ENCODE peak calls at places on chromosomes 11 and 22, in seven cellular contexts. H is astrocyte of the cerebellum, M is progenitor cell of endocrine pancreas, O is AG10803, B is cardiac muscle cell, Z is MCF 10A, W is pancreas. X is an unnamed sample.

GRCh38 chr11:47295385-47295784 is 25.5 kb downstream of the MADD start:
- DNase-seq in H (no peak), M (no peak), O (no peak), B (no peak), Z (no peak), W (no peak), X (no peak)

GRCh38 chr22:22753526-22754267 is 109.3 kb downstream of the GGTLC2 start:
- DNase-seq in H (no peak), M (peak), O (no peak), B (no peak), Z (peak), W (no peak), X (no peak)

GRCh38 chr22:39457546-39458442 is 982 bp downstream of the MGAT3 start:
- DNase-seq in H (no peak), M (no peak), O (no peak), B (peak), Z (no peak), W (no peak), X (no peak)

GRCh38 chr11:2664886-2665746 is 34.7 kb downstream of the KCNQ1OT1 start:
- DNase-seq in H (no peak), M (peak), O (no peak), B (no peak), Z (no peak), W (no peak), X (no peak)

GRCh38 chr11:70899616-70900015 is 352.8 kb downstream of the SHANK2 start:
- DNase-seq in H (no peak), M (no peak), O (no peak), B (no peak), Z (no peak), W (peak), X (no peak)

GRCh38 chr11:126679033-126679432 is 321.5 kb downstream of the KIRREL3 start:
- DNase-seq in H (no peak), M (no peak), O (no peak), B (no peak), Z (no peak), W (no peak), X (no peak)

GRCh38 chr11:31974737-31975136 is 116.1 kb upstream of the RCN1 start:
- DNase-seq in H (peak), M (no peak), O (peak), B (no peak), Z (peak), W (no peak), X (peak)

GRCh38 chr11:133957926-133958325 is 1.2 kb upstream of the IGSF9B start:
- DNase-seq in H (no peak), M (no peak), O (peak), B (no peak), Z (no peak), W (peak), X (no peak)

GRCh38 chr22:40325315-40325714 is 21.0 kb upstream of the ADSL start:
- DNase-seq in H (no peak), M (no peak), O (no peak), B (no peak), Z (no peak), W (no peak), X (no peak)

GRCh38 chr11:119155733-119156492 is 7.1 kb downstream of the ABCG4 start:
- DNase-seq in H (no peak), M (no peak), O (no peak), B (no peak), Z (peak), W (no peak), X (no peak)

GRCh38 chr11:120060512-120060911 is 77.4 kb downstream of the TRIM29 start:
- DNase-seq in H (no peak), M (no peak), O (no peak), B (no peak), Z (no peak), W (no peak), X (no peak)

GRCh38 chr22:43172191-43172590 is 14.7 kb downstream of the TTLL12 start:
- DNase-seq in H (no peak), M (no peak), O (no peak), B (no peak), Z (no peak), W (peak), X (no peak)

GRCh38 chr11:128548655-128549255 is 38.6 kb downstream of the ETS1 start:
- DNase-seq in H (no peak), M (no peak), O (no peak), B (peak), Z (no peak), W (no peak), X (no peak)

GRCh38 chr11:125886997-125887372 is 483 bp upstream of the HYLS1 start:
- DNase-seq in H (no peak), M (no peak), O (peak), B (no peak), Z (peak), W (peak), X (no peak)

GRCh38 chr22:24421428-24421931 is 5.9 kb upstream of the ADORA2A start:
- DNase-seq in H (no peak), M (no peak), O (no peak), B (no peak), Z (peak), W (peak), X (no peak)

GRCh38 chr22:29480512-29481264 is 670 bp downstream of the NEFH start:
- DNase-seq in H (peak), M (no peak), O (peak), B (peak), Z (no peak), W (no peak), X (no peak)

GRCh38 chr22:42627981-42628380 is 12.4 kb downstream of the ATP5MGL start:
- DNase-seq in H (no peak), M (no peak), O (no peak), B (no peak), Z (no peak), W (no peak), X (no peak)

GRCh38 chr11:122727101-122727929 is 71.8 kb downstream of the UBASH3B start:
- DNase-seq in H (no peak), M (no peak), O (peak), B (no peak), Z (no peak), W (no peak), X (no peak)

GRCh38 chr11:68402355-68403031 is 58.1 kb upstream of the PPP6R3 start:
- DNase-seq in H (no peak), M (no peak), O (no peak), B (no peak), Z (no peak), W (no peak), X (no peak)

GRCh38 chr11:2103666-2104523 is 35.3 kb downstream of the IGF2 start:
- DNase-seq in H (no peak), M (no peak), O (no peak), B (no peak), Z (no peak), W (peak), X (no peak)

GRCh38 chr11:27468643-27469332 is 3.8 kb downstream of the LGR4 start:
- DNase-seq in H (no peak), M (no peak), O (peak), B (no peak), Z (peak), W (no peak), X (no peak)

GRCh38 chr11:81975261-81975900 is 758.3 kb downstream of the FAM181B start:
- DNase-seq in H (no peak), M (no peak), O (no peak), B (no peak), Z (no peak), W (no peak), X (no peak)

GRCh38 chr22:45163417-45164216 is at the start of gene NUP50:
- DNase-seq in H (peak), M (peak), O (peak), B (peak), Z (peak), W (peak), X (peak)

GRCh38 chr22:23569291-23569690 is 10.8 kb downstream of the IGLL1 start:
- DNase-seq in H (no peak), M (no peak), O (no peak), B (no peak), Z (no peak), W (no peak), X (no peak)

GRCh38 chr11:47950396-47950795 is 30.0 kb upstream of the PTPRJ start:
- DNase-seq in H (no peak), M (no peak), O (no peak), B (no peak), Z (no peak), W (no peak), X (no peak)

GRCh38 chr11:101158119-101158518 is 28.5 kb upstream of the PGR start:
- DNase-seq in H (no peak), M (no peak), O (no peak), B (no peak), Z (no peak), W (no peak), X (no peak)

GRCh38 chr22:21624120-21624879 is 5.5 kb downstream of the YDJC start:
- DNase-seq in H (no peak), M (no peak), O (no peak), B (peak), Z (peak), W (no peak), X (no peak)

GRCh38 chr22:30866811-30867271 is 101.7 kb downstream of the MORC2 start:
- DNase-seq in H (no peak), M (no peak), O (no peak), B (no peak), Z (peak), W (no peak), X (no peak)
- TF ChIP-seq CTCF in H (peak), M (no peak), O (no peak), B (no peak), Z (no peak), W (no peak), X (no peak)

GRCh38 chr11:58742981-58743880 is 11.5 kb upstream of the GLYAT start:
- DNase-seq in H (no peak), M (no peak), O (no peak), B (no peak), Z (no peak), W (no peak), X (no peak)
- TF ChIP-seq CTCF in H (no peak), M (no peak), O (no peak), B (no peak), Z (no peak), W (no peak), X (no peak)

GRCh38 chr11:79441159-79441875 is 487 bp upstream of the TENM4 start:
- DNase-seq in H (no peak), M (no peak), O (peak), B (no peak), Z (no peak), W (no peak), X (no peak)

GRCh38 chr11:79438631-79439429 is 2.0 kb downstream of the TENM4 start:
- DNase-seq in H (no peak), M (no peak), O (peak), B (peak), Z (peak), W (peak), X (no peak)

GRCh38 chr11:79439893-79440450 is 858 bp downstream of the TENM4 start:
- DNase-seq in H (no peak), M (peak), O (no peak), B (peak), Z (no peak), W (peak), X (no peak)

GRCh38 chr11:79439430-79439892 is 1.4 kb downstream of the TENM4 start:
- DNase-seq in H (no peak), M (no peak), O (peak), B (no peak), Z (peak), W (no peak), X (no peak)

GRCh38 chr11:79440451-79441158 is at the start of gene TENM4:
- DNase-seq in H (peak), M (peak), O (peak), B (peak), Z (peak), W (peak), X (peak)
- TF ChIP-seq CTCF in H (peak), M (peak), O (peak), B (no peak), Z (peak), W (no peak), X (no peak)

GRCh38 chr11:35811783-35812182 is 132.1 kb upstream of the LDLRAD3 start:
- DNase-seq in H (no peak), M (no peak), O (no peak), B (no peak), Z (no peak), W (no peak), X (no peak)
- TF ChIP-seq CTCF in H (no peak), M (no peak), O (no peak), B (no peak), Z (no peak), W (no peak), X (no peak)

DNA sequence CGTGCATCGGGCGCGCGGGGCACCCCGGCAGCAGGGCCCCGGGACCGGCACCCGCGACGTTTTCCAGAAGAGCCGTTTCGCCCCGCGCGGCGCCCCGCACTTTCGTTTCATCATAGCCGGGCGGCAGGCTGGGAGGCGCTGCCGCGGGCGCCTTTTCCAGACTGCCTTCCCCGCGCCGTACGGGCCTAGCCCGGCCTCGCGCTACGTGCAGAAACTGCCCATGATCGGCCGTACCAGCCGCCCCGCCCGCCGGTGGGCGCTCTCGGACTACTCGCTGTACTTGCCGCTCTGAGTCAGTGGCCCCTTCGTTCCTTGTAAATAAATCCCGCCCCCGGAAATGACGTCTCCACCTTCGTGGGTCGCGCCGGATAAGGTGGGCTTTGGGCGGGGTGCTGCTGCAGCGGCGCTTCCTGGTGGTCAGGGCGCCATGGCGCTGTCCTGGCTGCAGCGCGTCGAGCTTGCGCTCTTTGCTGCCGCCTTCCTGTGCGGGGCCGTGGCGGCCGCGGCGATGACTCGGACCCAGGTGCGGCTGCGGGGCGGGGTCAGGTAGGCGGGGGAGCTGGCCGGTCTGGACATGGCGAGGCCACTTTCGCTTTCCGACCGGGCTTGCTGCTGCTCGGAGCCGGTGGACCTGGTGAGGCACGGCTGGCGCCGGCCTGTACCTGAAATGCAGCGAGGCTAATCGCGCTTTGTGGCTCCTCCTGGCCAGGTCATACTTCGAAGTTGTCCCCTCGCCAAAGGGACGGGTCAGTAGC is at the start of gene TMEM179B:
- DNase-seq in H (peak), M (peak), O (peak), B (peak), Z (peak), W (peak), X (peak)
- TF ChIP-seq CTCF in H (peak), M (peak), O (peak), B (peak), Z (peak), W (no peak), X (peak)

GRCh38 chr11:96092511-96092910 is 168.6 kb upstream of the MTMR2 start:
- DNase-seq in H (no peak), M (no peak), O (no peak), B (no peak), Z (no peak), W (no peak), X (no peak)

GRCh38 chr11:96094156-96094555 is 170.2 kb upstream of the MTMR2 start:
- DNase-seq in H (no peak), M (no peak), O (no peak), B (no peak), Z (no peak), W (no peak), X (no peak)

GRCh38 chr11:96088914-96089313 is 165.0 kb upstream of the MTMR2 start:
- DNase-seq in H (no peak), M (no peak), O (no peak), B (no peak), Z (no peak), W (no peak), X (no peak)

GRCh38 chr11:96090711-96091110 is 166.8 kb upstream of the MTMR2 start:
- DNase-seq in H (peak), M (no peak), O (peak), B (no peak), Z (no peak), W (no peak), X (no peak)

DNA sequence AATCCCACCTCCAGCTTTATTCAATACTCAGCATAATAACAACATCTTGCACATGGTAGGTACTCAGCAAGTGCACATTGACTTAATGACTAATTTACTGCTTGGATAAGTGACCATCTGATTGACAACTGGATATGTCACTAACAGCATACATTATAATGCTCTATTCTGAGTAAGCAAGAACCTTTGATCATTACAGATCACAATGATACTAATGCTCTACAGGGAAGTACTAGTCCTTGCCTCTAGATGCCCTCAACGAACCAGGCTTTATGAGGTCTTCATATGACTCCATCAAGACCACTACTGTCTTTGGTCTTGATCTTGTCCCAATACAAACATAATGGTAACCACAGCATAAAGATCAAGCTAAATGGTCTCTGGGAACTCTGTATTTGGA is 167.6 kb upstream of the MTMR2 start:
- DNase-seq in H (no peak), M (no peak), O (no peak), B (no peak), Z (peak), W (no peak), X (no peak)
- TF ChIP-seq CTCF in H (peak), M (no peak), O (peak), B (no peak), Z (no peak), W (no peak), X (no peak)